ENCODE peak calls at places on chromosome 16, in six cellular contexts. One of them, this sample, is unnamed.

GRCh38 chr16:80974649-80975376 is 31.9 kb downstream of the CMC2 start:
- DNase-seq in cardiac muscle cell: no peak
- DNase-seq in iPS-NIHi11: no peak
- DNase-seq in ACHN: no peak
- DNase-seq in heart left ventricle: no peak
- DNase-seq in effector CD4-positive, alpha-beta T cell: no peak
- DNase-seq in this sample: no peak

GRCh38 chr16:28258571-28258970 is 33.8 kb upstream of the SBK1 start:
- DNase-seq in cardiac muscle cell: peak
- DNase-seq in heart left ventricle: peak
- DNase-seq in effector CD4-positive, alpha-beta T cell: no peak
- DNase-seq in iPS-NIHi11: peak
- DNase-seq in ACHN: no peak
- DNase-seq in this sample: no peak

GRCh38 chr16:66588981-66589713 is 9.9 kb downstream of the CMTM2 start:
- DNase-seq in cardiac muscle cell: peak
- DNase-seq in iPS-NIHi11: peak
- DNase-seq in ACHN: peak
- DNase-seq in effector CD4-positive, alpha-beta T cell: peak
- DNase-seq in heart left ventricle: no peak
- DNase-seq in this sample: peak

GRCh38 chr16:55386534-55387296 is 62.7 kb downstream of the IRX6 start:
- DNase-seq in heart left ventricle: no peak
- DNase-seq in iPS-NIHi11: no peak
- DNase-seq in cardiac muscle cell: no peak
- DNase-seq in effector CD4-positive, alpha-beta T cell: no peak
- DNase-seq in ACHN: no peak
- DNase-seq in this sample: no peak

GRCh38 chr16:75555213-75555706 is 792 bp downstream of the TMEM231 start:
- DNase-seq in iPS-NIHi11: peak
- DNase-seq in heart left ventricle: peak
- DNase-seq in effector CD4-positive, alpha-beta T cell: no peak
- DNase-seq in ACHN: peak
- DNase-seq in cardiac muscle cell: peak
- DNase-seq in this sample: no peak

GRCh38 chr16:50267151-50267631 is 840 bp downstream of the ADCY7 start:
- DNase-seq in iPS-NIHi11: no peak
- DNase-seq in effector CD4-positive, alpha-beta T cell: no peak
- DNase-seq in heart left ventricle: peak
- DNase-seq in ACHN: no peak
- DNase-seq in cardiac muscle cell: no peak
- DNase-seq in this sample: no peak

GRCh38 chr16:50718061-50718760 is 23.7 kb upstream of the CYLD start:
- DNase-seq in ACHN: no peak
- DNase-seq in iPS-NIHi11: no peak
- DNase-seq in effector CD4-positive, alpha-beta T cell: no peak
- DNase-seq in heart left ventricle: no peak
- DNase-seq in cardiac muscle cell: peak
- DNase-seq in this sample: no peak

GRCh38 chr16:35146723-35147458 is 1687.5 kb downstream of the TP53TG3F start:
- DNase-seq in effector CD4-positive, alpha-beta T cell: no peak
- DNase-seq in cardiac muscle cell: no peak
- DNase-seq in iPS-NIHi11: no peak
- DNase-seq in heart left ventricle: no peak
- DNase-seq in ACHN: no peak
- DNase-seq in this sample: no peak

GRCh38 chr16:62213763-62214162 is 177.5 kb upstream of the CDH8 start:
- DNase-seq in ACHN: peak
- DNase-seq in cardiac muscle cell: no peak
- DNase-seq in effector CD4-positive, alpha-beta T cell: no peak
- DNase-seq in iPS-NIHi11: peak
- DNase-seq in heart left ventricle: no peak
- DNase-seq in this sample: no peak

GRCh38 chr16:50153648-50154368 is 702 bp downstream of the TENT4B start:
- DNase-seq in effector CD4-positive, alpha-beta T cell: peak
- DNase-seq in ACHN: peak
- DNase-seq in cardiac muscle cell: peak
- DNase-seq in heart left ventricle: peak
- DNase-seq in iPS-NIHi11: peak
- DNase-seq in this sample: no peak

GRCh38 chr16:71658771-71659170 is 32.8 kb downstream of the MARVELD3 start:
- DNase-seq in effector CD4-positive, alpha-beta T cell: no peak
- DNase-seq in iPS-NIHi11: no peak
- DNase-seq in ACHN: peak
- DNase-seq in cardiac muscle cell: no peak
- DNase-seq in heart left ventricle: no peak
- DNase-seq in this sample: no peak

GRCh38 chr16:21277927-21278706 is at the start of gene CRYM:
- DNase-seq in effector CD4-positive, alpha-beta T cell: peak
- DNase-seq in iPS-NIHi11: peak
- DNase-seq in heart left ventricle: peak
- DNase-seq in cardiac muscle cell: peak
- DNase-seq in ACHN: peak
- DNase-seq in this sample: no peak

GRCh38 chr16:77273815-77274214 is 74.6 kb downstream of the SYCE1L start:
- DNase-seq in heart left ventricle: no peak
- DNase-seq in cardiac muscle cell: peak
- DNase-seq in effector CD4-positive, alpha-beta T cell: no peak
- DNase-seq in ACHN: peak
- DNase-seq in iPS-NIHi11: peak
- DNase-seq in this sample: no peak

This sample was measured in stimulated activated CD8-positive, alpha-beta memory T cell treated with anti-CD3 and anti-CD28 coated beads, Interleukin-7, amount 100 ng/mL, for 1 hour.